ENCODE peak calls at places on chromosome 22, in ten cellular contexts. E is CD8-positive, alpha-beta T cell; G is stomach; Y is fibroblast of lung; J is aorta; C is body of pancreas; R is esophagus squamous epithelium; Q is neuronal stem cell; H is CD4-positive, alpha-beta memory T cell; I is GM23248. B is an unnamed sample.

GRCh38 chr22:48651981-48652538 is 1175.6 kb downstream of the BRD1 start:
- DNase-seq in E (no peak), G (no peak), Y (no peak), J (no peak), C (no peak), R (no peak), Q (no peak), H (no peak), I (no peak), B (no peak)

GRCh38 chr22:49310354-49310753 is 517.3 kb downstream of the BRD1 start:
- DNase-seq in E (no peak), G (peak; percentile 16), Y (no peak), J (no peak), C (no peak), R (no peak), Q (no peak), H (no peak), I (no peak), B (no peak)

GRCh38 chr22:25853078-25853477 is 111.1 kb downstream of the MYO18B start:
- DNase-seq in E (no peak), G (no peak), Y (no peak), J (no peak), C (no peak), R (no peak), Q (no peak), H (no peak), I (peak; percentile 45), B (no peak)

GRCh38 chr22:31625661-31626426 is 36.2 kb downstream of the PISD start:
- DNase-seq in E (no peak), G (peak; percentile 62), Y (no peak), J (no peak), C (no peak), R (no peak), Q (peak; percentile 63), H (no peak), I (peak; percentile 50), B (no peak)

GRCh38 chr22:20645954-20646353 is 128.0 kb upstream of the SERPIND1 start:
- DNase-seq in E (no peak), G (no peak), Y (no peak), J (no peak), C (no peak), R (no peak), Q (no peak), H (no peak), I (no peak), B (no peak)

GRCh38 chr22:30314918-30315317 is 11.8 kb downstream of the TBC1D10A start:
- DNase-seq in E (no peak), G (no peak), Y (no peak), J (peak; percentile 38), C (no peak), R (no peak), Q (no peak), H (no peak), I (no peak), B (peak; percentile 53)

GRCh38 chr22:48897638-48897954 is 930.1 kb downstream of the BRD1 start:
- DNase-seq in E (no peak), G (peak; percentile 20), Y (no peak), J (no peak), C (no peak), R (no peak), Q (no peak), H (no peak), I (no peak), B (no peak)

GRCh38 chr22:33105501-33105911 is 47.3 kb upstream of the SYN3 start:
- DNase-seq in E (no peak), G (no peak), Y (peak; percentile 3), J (no peak), C (no peak), R (no peak), Q (no peak), H (no peak), I (peak; percentile 91), B (no peak)

GRCh38 chr22:32998373-32998772 is 59.8 kb downstream of the SYN3 start:
- DNase-seq in E (no peak), G (no peak), Y (no peak), J (no peak), C (no peak), R (no peak), Q (no peak), H (no peak), I (no peak), B (no peak)

GRCh38 chr22:29009148-29009547 is 52.5 kb downstream of the C22orf31 start:
- DNase-seq in E (no peak), G (no peak), Y (no peak), J (peak; percentile 51), C (no peak), R (no peak), Q (no peak), H (no peak), I (no peak), B (no peak)

GRCh38 chr22:18130699-18131429 is 19.1 kb upstream of the USP18 start:
- DNase-seq in E (no peak), G (no peak), Y (no peak), J (no peak), C (no peak), R (no peak), Q (no peak), H (no peak), I (no peak), B (no peak)

GRCh38 chr22:23179381-23180294 is 671 bp upstream of the BCR start:
- DNase-seq in E (no peak), G (peak; percentile 44), Y (no peak), J (peak; percentile 63), C (peak; percentile 40), R (no peak), Q (no peak), H (no peak), I (peak; percentile 39), B (peak; percentile 15)

GRCh38 chr22:22786301-22787115 is 101.1 kb upstream of the IGLL5 start:
- DNase-seq in E (no peak), G (no peak), Y (no peak), J (no peak), C (no peak), R (no peak), Q (no peak), H (no peak), I (no peak), B (no peak)

GRCh38 chr22:24758164-24758799 is 16.2 kb downstream of the PIWIL3 start:
- DNase-seq in E (peak; percentile 36), G (peak; percentile 63), Y (peak; percentile 71), J (no peak), C (peak; percentile 58), R (no peak), Q (peak; percentile 53), H (peak; percentile 41), I (peak; percentile 66), B (peak; percentile 18)

GRCh38 chr22:29733362-29734322 is 13.8 kb downstream of the CABP7 start:
- DNase-seq in E (no peak), G (no peak), Y (peak; percentile 8), J (no peak), C (peak; percentile 60), R (no peak), Q (no peak), H (no peak), I (no peak), B (no peak)

GRCh38 chr22:39942433-39943213 is 17.6 kb upstream of the TMA7B start:
- DNase-seq in E (no peak), G (no peak), Y (no peak), J (no peak), C (no peak), R (no peak), Q (no peak), H (no peak), I (no peak), B (no peak)
- H3K4me1 ChIP-seq in E (peaks cover 98% of the 10 kb centered on the region), G (no peaks in the 10 kb centered on the region), Y (no peaks in the 10 kb centered on the region), J (no peaks in the 10 kb centered on the region), C (peaks cover 17% of the 10 kb centered on the region), R (no peaks in the 10 kb centered on the region), Q (no peaks in the 10 kb centered on the region), H (peaks cover 100% of the 10 kb centered on the region), I (no peaks in the 10 kb centered on the region), B (peaks cover 90% of the 10 kb centered on the region)

DNA sequence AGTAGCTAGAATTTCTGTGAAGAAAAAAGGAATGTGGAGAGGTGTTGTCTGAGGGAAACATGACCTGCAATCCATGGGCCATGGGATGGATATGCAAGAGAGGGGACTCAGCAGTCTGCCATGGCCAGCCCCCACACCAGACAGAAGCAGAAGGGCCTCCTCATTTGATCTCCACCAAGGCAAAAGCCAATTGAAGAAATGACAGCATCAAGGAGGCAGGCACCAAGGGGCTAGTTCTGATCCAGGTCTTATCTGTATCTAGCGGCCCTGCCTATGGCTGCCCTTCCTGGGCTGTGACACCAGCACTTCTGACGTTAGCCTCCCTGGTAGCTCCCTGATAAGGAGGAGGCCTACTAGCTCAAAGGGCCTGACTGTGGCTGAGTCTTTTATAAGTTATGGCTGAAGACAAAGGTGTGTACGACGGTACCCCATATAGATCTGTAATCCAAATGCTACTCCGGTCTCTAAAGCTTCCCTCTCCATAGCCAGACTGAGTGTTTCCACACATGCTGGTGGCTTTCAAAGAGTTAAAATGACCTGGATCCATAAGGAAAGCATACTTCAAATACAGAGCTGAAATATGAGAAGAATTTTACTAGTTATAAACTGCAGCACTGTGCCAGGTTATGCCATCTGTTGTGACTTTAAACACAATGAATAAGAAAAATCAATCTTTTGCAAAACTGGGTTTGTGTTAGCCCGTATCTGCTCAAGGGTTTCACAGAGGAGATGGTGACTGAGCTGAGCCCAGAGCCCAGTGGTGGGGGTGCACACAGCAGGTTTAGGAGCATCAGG is 34.4 kb downstream of the HIRA start:
- DNase-seq in E (no peak), G (no peak), Y (no peak), J (no peak), C (no peak), R (no peak), Q (no peak), H (no peak), I (no peak), B (no peak)
- H3K36me3 ChIP-seq in E (peaks cover 48% of the 10 kb centered on the region), G (peaks cover 47% of the 10 kb centered on the region), Y (peaks cover 20% of the 10 kb centered on the region), J (no peaks in the 10 kb centered on the region), C (no peaks in the 10 kb centered on the region), R (peaks cover 18% of the 10 kb centered on the region), Q (peaks cover 48% of the 10 kb centered on the region), H (peaks cover 61% of the 10 kb centered on the region), I (peaks cover 31% of the 10 kb centered on the region), B (peaks cover 79% of the 10 kb centered on the region)

GRCh38 chr22:47218671-47219070 is 456.2 kb downstream of the TBC1D22A start:
- DNase-seq in E (no peak), G (peak; percentile 13), Y (no peak), J (no peak), C (no peak), R (no peak), Q (no peak), H (no peak), I (no peak), B (no peak)
- H3K9me3 ChIP-seq in E (no peaks in the 10 kb centered on the region), G (no peaks in the 10 kb centered on the region), Y (peaks cover 4% of the 10 kb centered on the region), J (peaks cover 1% of the 10 kb centered on the region), C (no peaks in the 10 kb centered on the region), R (no peaks in the 10 kb centered on the region), Q (peaks cover 38% of the 10 kb centered on the region), H (no peaks in the 10 kb centered on the region), I (no peaks in the 10 kb centered on the region), B (no peaks in the 10 kb centered on the region)

GRCh38 chr22:27913162-27913741 is 5.8 kb downstream of the PITPNB start:
- DNase-seq in E (no peak), G (no peak), Y (peak; percentile 32), J (no peak), C (no peak), R (no peak), Q (no peak), H (no peak), I (no peak), B (no peak)

GRCh38 chr22:27919943-27920755 is 1.1 kb upstream of the PITPNB start:
- DNase-seq in E (no peak), G (no peak), Y (peak; percentile 83), J (no peak), C (peak; percentile 22), R (no peak), Q (peak; percentile 54), H (no peak), I (peak; percentile 69), B (no peak)

GRCh38 chr22:27919222-27919942 is at the start of gene PITPNB:
- DNase-seq in E (peak; percentile 99), G (peak; percentile 98), Y (peak; percentile 97), J (peak; percentile 99), C (peak; percentile 97), R (peak; percentile 79), Q (peak; percentile 98), H (peak; percentile 99), I (peak; percentile 99), B (peak; percentile 98)

GRCh38 chr22:27918351-27919221 is 470 bp downstream of the PITPNB start:
- DNase-seq in E (peak; percentile 20), G (peak; percentile 33), Y (peak; percentile 58), J (peak; percentile 64), C (peak; percentile 50), R (no peak), Q (peak; percentile 35), H (peak; percentile 37), I (peak; percentile 71), B (peak; percentile 75)
- H3K4me1 ChIP-seq in E (peaks cover 25% of the 10 kb centered on the region), G (peaks cover 34% of the 10 kb centered on the region), Y (peaks cover 5% of the 10 kb centered on the region), J (peaks cover 9% of the 10 kb centered on the region), C (peaks cover 51% of the 10 kb centered on the region), R (peaks cover 41% of the 10 kb centered on the region), Q (peaks cover 7% of the 10 kb centered on the region), H (peaks cover 60% of the 10 kb centered on the region), I (peaks cover 59% of the 10 kb centered on the region), B (peaks cover 43% of the 10 kb centered on the region)

B was measured in CD4-positive, CD25-positive, alpha-beta regulatory T cell.